ENCODE peak calls at places on chromosomes 11 and 22, in four cellular contexts. One of them, this sample, is unnamed.

GRCh38 chr11:59224419-59224928 is 11.7 kb upstream of the MPEG1 start:
- DNase-seq in stomach: no peak
- DNase-seq in tibial artery: no peak
- DNase-seq in GM12865: peak
- DNase-seq in this sample: no peak

GRCh38 chr11:40293655-40294342 is 1165.7 kb downstream of the LRRC4C start:
- DNase-seq in stomach: peak
- DNase-seq in tibial artery: peak
- DNase-seq in GM12865: peak
- DNase-seq in this sample: peak

GRCh38 chr11:98835336-98835735 is 185.4 kb upstream of the CNTN5 start:
- DNase-seq in stomach: no peak
- DNase-seq in tibial artery: no peak
- DNase-seq in GM12865: no peak
- DNase-seq in this sample: no peak

GRCh38 chr22:50020606-50021005 is 8.0 kb upstream of the IL17REL start:
- DNase-seq in stomach: no peak
- DNase-seq in tibial artery: no peak
- DNase-seq in GM12865: no peak
- DNase-seq in this sample: no peak

GRCh38 chr22:21632237-21632895 is at the start of gene CCDC116:
- DNase-seq in stomach: peak
- DNase-seq in tibial artery: no peak
- DNase-seq in GM12865: peak
- DNase-seq in this sample: no peak

GRCh38 chr11:74849525-74850391 is 99.1 kb downstream of the XRRA1 start:
- DNase-seq in stomach: no peak
- DNase-seq in tibial artery: no peak
- DNase-seq in GM12865: no peak
- DNase-seq in this sample: no peak

GRCh38 chr11:71330349-71330748 is 78.0 kb upstream of the SHANK2 start:
- DNase-seq in stomach: peak
- DNase-seq in tibial artery: no peak
- DNase-seq in GM12865: no peak
- DNase-seq in this sample: no peak

GRCh38 chr22:31652911-31653684 is 8.9 kb downstream of the PISD start:
- DNase-seq in stomach: no peak
- DNase-seq in tibial artery: no peak
- DNase-seq in GM12865: peak
- DNase-seq in this sample: no peak

GRCh38 chr22:41021039-41021654 is 70.0 kb downstream of the RBX1 start:
- DNase-seq in stomach: no peak
- DNase-seq in tibial artery: no peak
- DNase-seq in GM12865: peak
- DNase-seq in this sample: no peak

GRCh38 chr11:132523929-132524328 is 1008.4 kb downstream of the OPCML start:
- DNase-seq in stomach: no peak
- DNase-seq in tibial artery: no peak
- DNase-seq in GM12865: no peak
- DNase-seq in this sample: no peak

GRCh38 chr11:859394-860131 is 16.9 kb downstream of the TSPAN4 start:
- DNase-seq in stomach: peak
- DNase-seq in tibial artery: no peak
- DNase-seq in GM12865: no peak
- DNase-seq in this sample: no peak

GRCh38 chr11:114964676-114965214 is 286.4 kb downstream of the NXPE2 start:
- DNase-seq in stomach: no peak
- DNase-seq in tibial artery: no peak
- DNase-seq in GM12865: no peak
- DNase-seq in this sample: no peak

GRCh38 chr22:36781656-36782627 is 6.0 kb upstream of the IFT27 start:
- DNase-seq in stomach: peak
- DNase-seq in tibial artery: peak
- DNase-seq in GM12865: peak
- DNase-seq in this sample: peak

GRCh38 chr11:72008728-72009127 is 10.0 kb downstream of the IL18BP start:
- DNase-seq in stomach: no peak
- DNase-seq in tibial artery: no peak
- DNase-seq in GM12865: no peak
- DNase-seq in this sample: no peak

GRCh38 chr11:75024764-75025211 is 36.1 kb downstream of the NEU3 start:
- DNase-seq in stomach: no peak
- DNase-seq in tibial artery: no peak
- DNase-seq in GM12865: no peak
- DNase-seq in this sample: no peak

GRCh38 chr22:37499006-37499707 is 13.0 kb upstream of the MFNG start:
- DNase-seq in stomach: peak
- DNase-seq in tibial artery: no peak
- DNase-seq in GM12865: no peak
- DNase-seq in this sample: no peak

GRCh38 chr22:18121436-18122253 is 11.0 kb downstream of the TUBA8 start:
- DNase-seq in stomach: no peak
- DNase-seq in tibial artery: no peak
- DNase-seq in GM12865: no peak
- DNase-seq in this sample: no peak

GRCh38 chr11:11789735-11790369 is 51.9 kb upstream of the USP47 start:
- DNase-seq in stomach: no peak
- DNase-seq in tibial artery: no peak
- DNase-seq in GM12865: peak
- DNase-seq in this sample: no peak
- TF ChIP-seq CTCF in stomach: peak
- TF ChIP-seq CTCF in tibial artery: peak
- TF ChIP-seq CTCF in GM12865: peak
- TF ChIP-seq CTCF in this sample: peak

DNA sequence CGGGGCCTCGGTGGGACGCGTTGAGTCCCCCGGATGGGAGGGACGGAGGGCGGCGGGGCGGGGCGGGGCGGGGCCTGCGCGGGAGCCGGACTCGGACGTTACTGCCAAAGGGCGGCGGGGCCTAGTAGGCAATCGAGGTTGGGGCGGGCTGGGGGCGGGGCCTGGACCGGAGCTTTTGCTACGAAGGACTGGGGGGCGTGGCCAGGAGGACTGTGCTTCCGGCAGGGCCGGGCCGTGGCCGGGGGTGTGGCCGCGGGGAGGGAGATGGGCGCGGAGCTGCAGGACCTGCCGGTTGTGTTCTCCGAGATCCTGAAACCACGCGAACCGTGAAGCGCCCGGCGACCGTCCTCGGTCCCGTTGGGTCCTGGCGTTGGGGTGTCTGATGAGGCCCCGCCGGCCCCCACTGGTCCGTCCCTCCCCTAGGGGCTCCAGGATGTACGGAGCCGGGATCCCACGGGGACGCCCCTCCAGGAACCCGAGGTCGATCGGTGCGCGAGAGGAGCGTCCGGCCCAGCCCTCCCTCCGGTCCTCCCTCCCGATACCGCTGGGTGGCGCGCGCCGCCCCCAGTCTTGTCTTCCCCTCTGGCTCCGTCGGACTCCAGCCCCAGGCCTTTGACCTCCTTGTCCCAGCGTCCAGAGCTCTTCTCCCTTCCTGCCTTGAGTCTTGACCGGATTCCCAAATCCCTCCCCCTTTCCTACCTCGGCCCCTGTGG is 649 bp upstream of the NUDT8 start:
- DNase-seq in stomach: peak
- DNase-seq in tibial artery: peak
- DNase-seq in GM12865: peak
- DNase-seq in this sample: peak
- TF ChIP-seq CTCF in stomach: peak
- TF ChIP-seq CTCF in tibial artery: peak
- TF ChIP-seq CTCF in GM12865: peak
- TF ChIP-seq CTCF in this sample: peak

DNA sequence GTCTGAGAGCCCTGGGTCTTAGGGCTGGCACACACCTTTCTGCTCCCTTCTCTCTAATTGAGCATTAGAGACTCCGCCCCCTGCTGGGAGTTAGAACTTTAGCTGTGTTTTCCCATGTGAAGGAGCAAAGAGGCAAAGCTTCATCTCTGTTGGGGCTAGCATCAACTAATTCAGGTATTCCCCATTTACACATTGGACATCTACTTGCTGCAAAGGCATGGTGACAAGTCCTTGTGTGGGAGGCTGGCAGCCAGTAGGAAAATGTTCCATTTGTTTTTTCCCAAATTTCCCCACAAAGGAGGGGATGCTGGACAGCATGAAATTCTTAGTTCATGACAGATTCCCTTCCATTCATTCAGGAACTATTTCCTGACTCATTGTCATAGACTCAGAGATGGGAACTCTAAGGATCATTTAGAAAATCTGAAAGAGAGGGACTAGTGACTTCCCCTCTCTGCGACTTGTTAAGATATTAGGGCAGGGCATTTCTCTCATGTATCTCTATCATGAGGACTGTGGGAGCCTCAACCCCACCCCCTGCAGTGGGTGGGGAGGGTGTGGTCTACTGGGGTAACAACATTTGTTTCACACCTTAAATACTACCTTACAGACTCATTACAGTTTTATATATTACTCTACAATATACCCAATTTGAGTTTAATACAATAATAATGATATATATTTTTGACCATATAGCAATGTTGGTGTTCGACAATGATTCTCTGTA is 3.7 kb downstream of the CD44 start:
- DNase-seq in stomach: no peak
- DNase-seq in tibial artery: no peak
- DNase-seq in GM12865: no peak
- DNase-seq in this sample: no peak
- TF ChIP-seq CTCF in stomach: no peak
- TF ChIP-seq CTCF in tibial artery: no peak
- TF ChIP-seq CTCF in GM12865: no peak
- TF ChIP-seq CTCF in this sample: no peak

GRCh38 chr11:18270102-18270501 is 4.0 kb downstream of the SAA1 start:
- DNase-seq in stomach: no peak
- DNase-seq in tibial artery: no peak
- DNase-seq in GM12865: no peak
- DNase-seq in this sample: no peak
- TF ChIP-seq CTCF in stomach: no peak
- TF ChIP-seq CTCF in tibial artery: no peak
- TF ChIP-seq CTCF in GM12865: peak
- TF ChIP-seq CTCF in this sample: no peak

GRCh38 chr11:61754534-61755482 is 2.4 kb downstream of the MYRF start:
- DNase-seq in stomach: peak
- DNase-seq in tibial artery: no peak
- DNase-seq in GM12865: no peak
- DNase-seq in this sample: no peak

GRCh38 chr11:61753672-61754071 is 1.2 kb downstream of the MYRF start:
- DNase-seq in stomach: no peak
- DNase-seq in tibial artery: no peak
- DNase-seq in GM12865: no peak
- DNase-seq in this sample: no peak

GRCh38 chr11:61752117-61752924 is at the start of gene MYRF:
- DNase-seq in stomach: peak
- DNase-seq in tibial artery: no peak
- DNase-seq in GM12865: peak
- DNase-seq in this sample: peak

GRCh38 chr11:61751384-61751783 is 1.1 kb upstream of the MYRF start:
- DNase-seq in stomach: no peak
- DNase-seq in tibial artery: no peak
- DNase-seq in GM12865: no peak
- DNase-seq in this sample: no peak

DNA sequence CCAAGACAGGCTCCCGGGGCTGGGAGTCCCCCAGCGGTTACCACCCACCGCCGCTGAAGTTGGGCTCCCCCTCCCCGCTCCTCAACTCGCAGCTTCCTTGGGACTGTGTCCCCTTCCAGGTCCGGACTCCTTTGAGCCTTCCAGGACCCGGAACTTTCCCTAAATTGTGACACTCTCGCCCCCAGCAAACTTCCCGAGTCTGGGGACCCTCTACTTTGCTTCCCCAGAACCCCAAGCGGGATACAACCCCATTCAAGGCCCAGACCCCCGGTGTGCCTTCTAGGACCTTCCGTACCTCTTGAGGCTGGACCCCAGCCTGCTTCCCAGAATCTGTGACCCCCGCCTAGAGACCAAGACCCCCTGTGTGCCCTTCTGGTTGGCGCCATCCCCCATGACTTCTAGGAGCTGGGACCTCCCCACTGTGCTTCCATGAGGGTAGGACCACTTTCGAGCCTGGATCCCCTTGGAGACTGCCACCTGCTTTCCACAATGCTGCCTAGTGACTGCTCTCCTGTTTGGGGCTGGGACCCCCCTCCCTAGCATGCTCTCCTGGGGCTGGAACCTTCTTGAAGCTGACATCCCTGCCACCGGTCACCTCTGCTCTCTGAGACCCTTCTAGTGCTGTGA is 602 bp downstream of the MYRF start:
- DNase-seq in stomach: no peak
- DNase-seq in tibial artery: no peak
- DNase-seq in GM12865: no peak
- DNase-seq in this sample: no peak
- TF ChIP-seq CTCF in stomach: no peak
- TF ChIP-seq CTCF in tibial artery: no peak
- TF ChIP-seq CTCF in GM12865: no peak
- TF ChIP-seq CTCF in this sample: no peak

DNA sequence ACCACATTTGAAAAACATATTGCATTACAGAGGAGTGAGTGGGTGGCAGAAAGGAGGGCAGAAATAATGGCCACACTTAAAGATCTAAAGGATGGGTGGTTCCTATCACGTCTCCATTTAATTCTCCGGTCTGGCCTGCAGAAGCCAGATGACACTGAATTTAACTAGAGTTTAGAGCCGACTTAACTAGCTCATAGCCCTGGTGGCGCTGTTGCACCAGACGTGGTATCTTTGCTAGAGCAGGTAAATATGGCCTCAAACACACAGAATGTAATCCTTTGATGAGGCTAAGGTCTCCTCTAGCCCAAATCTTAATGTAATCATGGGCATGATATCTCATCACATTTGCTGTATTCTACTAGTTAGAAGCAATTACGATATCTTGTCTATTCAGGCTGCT is 51.5 kb upstream of the GAL start:
- DNase-seq in stomach: peak
- DNase-seq in tibial artery: no peak
- DNase-seq in GM12865: peak
- DNase-seq in this sample: no peak
- TF ChIP-seq CTCF in stomach: peak
- TF ChIP-seq CTCF in tibial artery: no peak
- TF ChIP-seq CTCF in GM12865: peak
- TF ChIP-seq CTCF in this sample: peak

This sample was measured in type B pancreatic cell.